ENCODE peak calls at places on chromosomes 6 and 20, in six cellular contexts. R is left ventricle myocardium inferior; H is CD4-positive, CD25-positive, alpha-beta regulatory T cell; U is Caco-2; D is NCI-H2171 treated with DMSO at 0.1 percent for 48 hours; C is AG04449. B is an unnamed sample.

GRCh38 chr6:119587537-119587936 is 238.0 kb upstream of the MAN1A1 start:
- DNase-seq in R (no peak), D (no peak), C (no peak), U (no peak), H (no peak), B (no peak)

GRCh38 chr6:98471444-98471843 is 362.9 kb upstream of the POU3F2 start:
- DNase-seq in H (no peak), R (no peak), D (no peak), U (no peak), C (no peak), B (no peak)

GRCh38 chr6:135062735-135063134 is 8.1 kb upstream of the HBS1L start:
- DNase-seq in C (no peak), R (no peak), U (no peak), D (peak), H (no peak), B (no peak)

GRCh38 chr6:90285611-90286381 is 10.8 kb downstream of the BACH2 start:
- DNase-seq in U (peak), H (peak), C (peak), R (peak), D (peak), B (peak)

GRCh38 chr20:1929460-1929859 is 34.3 kb downstream of the SIRPA start:
- DNase-seq in C (no peak), R (no peak), U (no peak), D (no peak), H (no peak), B (peak)

GRCh38 chr20:38125157-38126056 is 39.7 kb downstream of the TGM2 start:
- DNase-seq in R (peak), C (no peak), D (peak), H (no peak), U (no peak), B (peak)

GRCh38 chr6:31870385-31870921 is 7.8 kb upstream of the NEU1 start:
- DNase-seq in R (no peak), C (no peak), H (no peak), D (peak), U (no peak), B (no peak)

GRCh38 chr6:24547243-24547642 is 52.5 kb downstream of the ALDH5A1 start:
- DNase-seq in R (no peak), C (no peak), H (peak), U (no peak), D (no peak), B (no peak)

GRCh38 chr20:63309261-63310071 is 16.5 kb downstream of the COL20A1 start:
- DNase-seq in D (peak), U (peak), H (no peak), R (peak), C (no peak), B (no peak)

GRCh38 chr6:132068766-132069165 is 117.6 kb upstream of the CCN2 start:
- DNase-seq in D (no peak), C (no peak), U (no peak), R (no peak), H (no peak), B (no peak)

GRCh38 chr20:58650181-58650775 is 805 bp upstream of the STX16 start:
- DNase-seq in D (no peak), H (peak), R (peak), C (no peak), U (no peak), B (no peak)

B was measured in aorta.